ENCODE peak calls at places on chromosome 9, in four cellular contexts. B is PC-9; J is adrenal gland; F is CD8-positive, alpha-beta memory T cell. W is an unnamed sample.

GRCh38 chr9:129597355-129598088 is 23.4 kb downstream of the C9orf50 start:
- DNase-seq in F (no peak), B (peak), J (peak), W (peak)

GRCh38 chr9:128007566-128008138 is 26.9 kb upstream of the EEIG1 start:
- DNase-seq in B (peak), J (peak), F (peak), W (peak)

GRCh38 chr9:38311382-38312270 is 80.9 kb upstream of the ALDH1B1 start:
- DNase-seq in J (no peak), B (no peak), F (no peak), W (no peak)

GRCh38 chr9:13896922-13897835 is 416.8 kb downstream of the NFIB start:
- DNase-seq in F (no peak), J (no peak), B (no peak), W (no peak)

GRCh38 chr9:99235874-99236627 is 14.0 kb downstream of the SEC61B start:
- DNase-seq in J (no peak), F (no peak), B (no peak), W (no peak)

GRCh38 chr9:113963914-113964739 is 88.0 kb downstream of the ZNF618 start:
- DNase-seq in F (no peak), J (no peak), B (no peak), W (no peak)

GRCh38 chr9:105157178-105157583 is 87.3 kb upstream of the SLC44A1 start:
- DNase-seq in F (no peak), J (peak), B (peak), W (peak)

GRCh38 chr9:134307674-134308638 is 18.3 kb upstream of the RXRA start:
- DNase-seq in F (no peak), B (no peak), J (no peak), W (peak)

GRCh38 chr9:78118742-78119473 is 87.3 kb upstream of the GNAQ start:
- DNase-seq in B (peak), F (no peak), J (no peak), W (no peak)

GRCh38 chr9:21841133-21841532 is 38.7 kb downstream of the MTAP start:
- DNase-seq in B (no peak), J (no peak), F (no peak), W (no peak)

GRCh38 chr9:37676411-37676830 is 25.7 kb downstream of the FRMPD1 start:
- DNase-seq in J (no peak), B (no peak), F (no peak), W (no peak)

GRCh38 chr9:110029815-110030480 is 178.0 kb downstream of the C9orf152 start:
- DNase-seq in B (no peak), F (no peak), J (no peak), W (no peak)

GRCh38 chr9:92616199-92617129 is 53.5 kb downstream of the IPPK start:
- DNase-seq in F (no peak), J (peak), B (no peak), W (no peak)

GRCh38 chr9:128553695-128554094 is 1.3 kb downstream of the SPTAN1 start:
- DNase-seq in J (no peak), F (no peak), B (no peak), W (no peak)

GRCh38 chr9:92749934-92750315 is 14.7 kb downstream of the BICD2 start:
- DNase-seq in J (no peak), F (no peak), B (no peak), W (no peak)

GRCh38 chr9:129567842-129568559 is 52.9 kb downstream of the C9orf50 start:
- DNase-seq in F (no peak), B (peak), J (peak), W (no peak)

GRCh38 chr9:3526903-3527652 is 1.3 kb upstream of the RFX3 start:
- DNase-seq in J (peak), F (peak), B (peak), W (no peak)

GRCh38 chr9:83362341-83362995 is 175.7 kb downstream of the FRMD3 start:
- DNase-seq in F (no peak), B (no peak), J (no peak), W (no peak)

GRCh38 chr9:122819326-122819725 is 9.1 kb downstream of the PDCL start:
- DNase-seq in B (no peak), F (no peak), J (no peak), W (no peak)

GRCh38 chr9:1869843-1870242 is 145.3 kb upstream of the SMARCA2 start:
- DNase-seq in B (peak), J (no peak), F (no peak), W (no peak)

GRCh38 chr9:4333231-4333740 is 33.4 kb upstream of the GLIS3 start:
- DNase-seq in B (no peak), F (no peak), J (no peak), W (no peak)

GRCh38 chr9:121246821-121247511 is 21.0 kb upstream of the GSN start:
- DNase-seq in F (no peak), J (no peak), B (no peak), W (no peak)

GRCh38 chr9:71984388-71985069 is 73.1 kb downstream of the C9orf85 start:
- DNase-seq in F (no peak), B (no peak), J (no peak), W (peak)

GRCh38 chr9:105376893-105377292 is 70.9 kb upstream of the FSD1L start:
- DNase-seq in B (no peak), J (no peak), F (no peak), W (no peak)

GRCh38 chr9:10366171-10366779 is 246.5 kb downstream of the PTPRD start:
- DNase-seq in J (no peak), B (no peak), F (no peak), W (no peak)

GRCh38 chr9:94950733-94951590 is 224.5 kb downstream of the AOPEP start:
- DNase-seq in J (peak), B (no peak), F (no peak), W (no peak)

GRCh38 chr9:133119461-133120342 is 1.3 kb downstream of the RALGDS start:
- DNase-seq in J (no peak), B (no peak), F (no peak), W (peak)

GRCh38 chr9:71760901-71761300 is 7.4 kb downstream of the CEMIP2 start:
- DNase-seq in F (no peak), B (no peak), J (peak), W (no peak)

GRCh38 chr9:130137870-130138653 is 34.1 kb upstream of the NCS1 start:
- DNase-seq in J (peak), F (no peak), B (peak), W (peak)

GRCh38 chr9:69295872-69296562 is 29.0 kb upstream of the ENTREP1 start:
- DNase-seq in J (peak), B (no peak), F (no peak), W (peak)

GRCh38 chr9:130267930-130268329 is 2.4 kb downstream of the HMCN2 start:
- DNase-seq in B (no peak), F (no peak), J (no peak), W (no peak)

GRCh38 chr9:131818089-131818488 is 78.2 kb upstream of the RAPGEF1 start:
- DNase-seq in J (no peak), B (no peak), F (no peak), W (no peak)

GRCh38 chr9:126952180-126952960 is 37.8 kb downstream of the RALGPS1 start:
- DNase-seq in F (no peak), B (no peak), J (no peak), W (no peak)

GRCh38 chr9:133160742-133161541 is 2.8 kb downstream of the GBGT1 start:
- DNase-seq in J (peak), B (peak), F (peak), W (peak)

GRCh38 chr9:126336350-126337335 is 10.0 kb downstream of the MVB12B start:
- DNase-seq in J (no peak), F (no peak), B (no peak), W (no peak)

DNA sequence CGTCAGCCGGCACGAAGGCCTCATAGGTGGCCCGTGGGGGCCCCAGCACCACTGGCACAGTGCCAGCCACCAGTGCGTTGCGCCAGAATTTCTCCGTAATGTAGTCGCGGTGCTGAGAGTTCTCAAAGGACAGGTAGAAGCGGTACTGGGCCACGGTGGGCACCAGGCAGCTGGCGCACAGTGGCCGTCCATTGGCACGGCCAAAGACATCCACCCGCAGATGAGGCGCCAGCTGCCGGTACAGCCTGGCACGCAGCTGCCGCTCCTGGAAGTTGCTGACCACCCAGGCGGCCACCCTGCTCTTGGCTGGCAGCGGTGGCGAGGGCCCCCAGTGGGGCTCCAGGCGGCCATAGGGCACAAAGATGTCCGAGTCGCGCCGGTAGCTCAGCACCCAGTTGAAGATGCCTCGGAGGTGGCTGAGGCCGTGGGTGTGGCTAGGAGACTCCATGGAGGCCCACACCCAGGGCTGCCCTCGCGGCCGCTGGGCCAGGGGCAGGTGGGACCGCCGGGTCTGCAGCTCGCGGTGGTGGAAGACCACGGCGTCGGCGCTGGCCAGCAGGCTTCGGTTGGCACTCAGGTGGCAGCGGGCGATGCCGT is 859 bp downstream of the FUT7 start:
- DNase-seq in B (no peak), J (no peak), F (no peak), W (no peak)
- H3K4me3 ChIP-seq in B (no peak), J (no peak), F (peak), W (no peak)

GRCh38 chr9:97980479-97980803 is 2.7 kb upstream of the ANP32B start:
- DNase-seq in F (no peak), J (no peak), B (no peak), W (peak)

GRCh38 chr9:97980918-97981827 is 2.0 kb upstream of the ANP32B start:
- DNase-seq in J (no peak), F (no peak), B (no peak), W (peak)

GRCh38 chr9:97982191-97982718 is 886 bp upstream of the ANP32B start:
- DNase-seq in F (no peak), J (no peak), B (no peak), W (no peak)

GRCh38 chr9:97982719-97983523 is at the start of gene ANP32B:
- DNase-seq in B (peak), F (peak), J (peak), W (peak)

DNA sequence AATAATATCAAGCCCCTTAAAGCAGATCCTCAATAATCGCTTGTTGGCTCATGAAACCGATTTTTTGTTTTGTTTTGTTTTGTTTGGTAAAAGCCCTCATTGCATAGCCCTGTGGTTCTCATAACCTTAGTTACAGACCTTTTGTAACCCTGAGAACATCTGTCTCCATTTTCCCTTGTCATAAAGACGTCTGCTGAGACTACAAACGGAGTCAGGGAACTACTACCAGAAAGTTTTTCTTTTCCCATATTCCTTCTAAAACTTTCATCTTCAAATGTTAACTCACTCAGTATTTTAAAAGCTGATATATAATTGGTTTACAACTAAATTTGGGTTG is 1.3 kb upstream of the ANP32B start:
- DNase-seq in J (no peak), F (no peak), B (no peak), W (no peak)
- H3K27ac ChIP-seq in J (no peak), F (peak), B (no peak), W (peak)

DNA sequence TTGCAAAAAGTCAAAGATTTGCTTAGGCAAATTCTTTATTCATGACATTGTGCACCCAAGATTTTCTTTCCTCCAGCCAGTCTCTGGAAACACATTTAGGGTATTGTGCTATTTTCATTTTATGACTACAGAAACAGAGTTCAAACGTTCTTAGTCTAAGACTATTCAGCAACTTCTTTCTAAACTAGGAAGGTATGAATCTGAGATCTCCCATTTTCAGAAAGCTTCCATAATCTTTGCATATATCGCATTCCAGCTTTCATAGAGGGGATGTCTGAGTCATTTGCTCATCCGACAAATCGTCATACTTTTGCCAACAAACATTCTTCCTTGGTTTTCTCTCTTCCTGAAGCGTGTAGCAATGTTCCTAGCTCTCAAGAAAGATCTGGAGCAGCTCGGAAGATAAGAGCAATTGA is 1.6 kb upstream of the PAPPA start:
- DNase-seq in F (no peak), J (no peak), B (peak), W (no peak)
- H3K4me3 ChIP-seq in F (no peak), J (no peak), B (no peak), W (no peak)

DNA sequence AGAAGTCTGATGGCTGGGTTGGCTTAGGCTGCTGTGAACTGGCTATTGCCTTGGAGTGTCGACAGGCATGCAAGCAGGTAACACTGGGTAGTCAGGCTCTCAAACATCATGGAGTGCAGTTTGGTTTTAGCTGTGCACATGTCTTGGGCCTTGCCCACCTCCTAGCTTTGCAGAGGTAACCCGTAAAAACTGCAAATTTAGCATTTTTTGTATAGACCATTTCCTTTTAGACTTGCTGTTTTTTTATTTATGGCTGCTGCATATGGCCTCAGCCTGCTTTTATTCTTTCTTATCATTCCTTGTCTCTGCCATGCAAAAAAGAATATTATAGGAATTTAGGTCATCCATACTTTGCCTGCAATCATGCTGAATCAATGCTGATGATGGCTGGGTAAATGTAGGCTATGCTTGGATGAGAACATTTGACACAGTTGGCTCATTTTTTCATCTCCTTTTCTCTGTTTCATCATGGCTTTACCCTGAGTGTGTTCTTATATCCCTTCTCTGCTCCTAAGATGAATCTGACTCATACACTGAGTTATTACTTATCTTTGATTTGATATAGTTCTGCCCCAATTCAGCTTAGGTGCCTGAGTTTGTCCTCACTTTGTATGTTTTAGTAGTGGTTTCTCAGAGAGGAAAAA is 27.2 kb downstream of the RECK start:
- DNase-seq in F (no peak), B (no peak), J (no peak), W (no peak)
- H3K27ac ChIP-seq in F (no peak), B (no peak), J (no peak), W (no peak)

GRCh38 chr9:34662544-34663295 is at the start of gene CCL27:
- DNase-seq in J (no peak), B (no peak), F (no peak), W (no peak)

GRCh38 chr9:34663296-34663590 is 786 bp upstream of the CCL27 start:
- DNase-seq in J (no peak), B (no peak), F (no peak), W (no peak)

GRCh38 chr9:34665109-34665380 is 2.6 kb upstream of the CCL27 start:
- DNase-seq in J (no peak), F (no peak), B (no peak), W (no peak)

GRCh38 chr9:34664281-34665108 is 2.0 kb upstream of the CCL27 start:
- DNase-seq in J (peak), B (peak), F (peak), W (peak)

DNA sequence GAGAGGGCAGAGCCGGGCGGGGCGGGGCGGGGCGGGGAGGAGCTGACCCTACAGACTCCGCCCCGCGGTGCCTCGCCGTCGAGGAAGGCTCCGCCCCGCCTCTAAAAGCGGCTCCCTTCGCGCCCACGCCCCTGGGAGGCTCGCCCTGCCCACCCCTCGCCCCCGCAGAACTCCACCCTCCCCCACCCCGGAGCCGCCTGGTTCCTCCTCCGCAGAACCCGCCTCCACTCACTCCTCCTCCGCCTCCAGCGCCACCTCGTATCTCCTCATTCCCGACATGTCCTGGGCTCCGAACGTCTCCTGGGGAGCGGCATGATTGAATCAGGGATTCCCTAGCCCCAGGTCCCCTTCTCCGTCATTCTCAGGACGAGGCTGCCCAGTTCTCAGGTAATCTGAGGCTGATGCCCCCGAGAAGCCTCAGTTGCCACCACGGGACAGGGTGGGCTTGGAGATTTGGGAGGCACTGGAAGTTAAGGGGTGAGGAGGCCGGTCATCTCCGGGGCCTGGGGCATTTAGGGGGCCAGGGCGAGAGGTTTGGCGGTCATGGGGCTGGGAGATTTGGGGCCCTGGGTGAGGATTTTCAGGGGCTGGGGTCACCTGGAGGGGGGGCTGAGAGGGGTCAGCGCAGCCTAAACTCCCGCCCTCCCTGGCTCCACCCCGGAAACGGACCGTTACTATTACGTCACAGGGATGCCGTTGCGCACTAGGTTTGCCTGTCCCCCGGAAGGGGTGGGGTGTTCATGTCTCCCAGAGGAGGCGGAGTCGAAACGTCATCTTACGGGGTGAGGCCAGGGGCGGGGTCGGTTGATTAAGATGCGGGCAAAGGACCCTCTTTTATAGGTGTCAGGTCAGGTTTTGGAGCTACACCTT is 3.2 kb upstream of the CCL27 start:
- DNase-seq in J (peak), B (peak), F (peak), W (peak)
- H3K4me3 ChIP-seq in J (peak), B (peak), F (peak), W (peak)